ENCODE peak calls at places on chromosomes 1 and 21, in seven cellular contexts. One of them, this sample, is unnamed.

GRCh38 chr1:42312576-42313212 is 22.3 kb downstream of the FOXJ3 start:
- DNase-seq in K562: no peak
- DNase-seq in H1: no peak
- DNase-seq in SK-N-SH: no peak
- DNase-seq in HepG2: no peak
- DNase-seq in HCT116: no peak
- DNase-seq in GM12878: no peak
- DNase-seq in this sample: no peak

GRCh38 chr1:15919316-15919715 is 56.6 kb downstream of the ZBTB17 start:
- DNase-seq in HepG2: no peak
- DNase-seq in SK-N-SH: no peak
- DNase-seq in GM12878: peak
- DNase-seq in HCT116: no peak
- DNase-seq in K562: no peak
- DNase-seq in H1: no peak
- DNase-seq in this sample: no peak

GRCh38 chr21:45207839-45208626 is 79.7 kb downstream of the POFUT2 start:
- DNase-seq in H1: no peak
- DNase-seq in HCT116: no peak
- DNase-seq in GM12878: no peak
- DNase-seq in HepG2: no peak
- DNase-seq in K562: no peak
- DNase-seq in SK-N-SH: no peak
- DNase-seq in this sample: no peak

GRCh38 chr1:25694167-25694566 is 77.6 kb downstream of the MAN1C1 start:
- DNase-seq in HCT116: no peak
- DNase-seq in HepG2: no peak
- DNase-seq in GM12878: no peak
- DNase-seq in SK-N-SH: no peak
- DNase-seq in H1: no peak
- DNase-seq in K562: no peak
- DNase-seq in this sample: no peak

GRCh38 chr1:170162385-170163226 is 16.8 kb downstream of the NTMT2 start:
- DNase-seq in K562: no peak
- DNase-seq in SK-N-SH: no peak
- DNase-seq in HCT116: no peak
- DNase-seq in HepG2: peak
- DNase-seq in H1: no peak
- DNase-seq in GM12878: no peak
- DNase-seq in this sample: no peak

GRCh38 chr1:40630488-40631223 is 34.8 kb downstream of the RIMS3 start:
- DNase-seq in K562: peak
- DNase-seq in H1: no peak
- DNase-seq in GM12878: no peak
- DNase-seq in HepG2: peak
- DNase-seq in HCT116: peak
- DNase-seq in SK-N-SH: peak
- DNase-seq in this sample: peak

GRCh38 chr21:40568756-40569155 is 278.2 kb downstream of the DSCAM start:
- DNase-seq in GM12878: no peak
- DNase-seq in HCT116: no peak
- DNase-seq in H1: no peak
- DNase-seq in HepG2: no peak
- DNase-seq in SK-N-SH: no peak
- DNase-seq in K562: no peak
- DNase-seq in this sample: no peak

GRCh38 chr1:21232044-21232443 is 55.3 kb upstream of the EIF4G3 start:
- DNase-seq in H1: no peak
- DNase-seq in SK-N-SH: peak
- DNase-seq in HepG2: peak
- DNase-seq in K562: peak
- DNase-seq in HCT116: peak
- DNase-seq in GM12878: no peak
- DNase-seq in this sample: peak

GRCh38 chr1:40060351-40060750 is 19.8 kb downstream of the CAP1 start:
- DNase-seq in HCT116: no peak
- DNase-seq in SK-N-SH: no peak
- DNase-seq in GM12878: no peak
- DNase-seq in K562: no peak
- DNase-seq in H1: no peak
- DNase-seq in HepG2: no peak
- DNase-seq in this sample: no peak

DNA sequence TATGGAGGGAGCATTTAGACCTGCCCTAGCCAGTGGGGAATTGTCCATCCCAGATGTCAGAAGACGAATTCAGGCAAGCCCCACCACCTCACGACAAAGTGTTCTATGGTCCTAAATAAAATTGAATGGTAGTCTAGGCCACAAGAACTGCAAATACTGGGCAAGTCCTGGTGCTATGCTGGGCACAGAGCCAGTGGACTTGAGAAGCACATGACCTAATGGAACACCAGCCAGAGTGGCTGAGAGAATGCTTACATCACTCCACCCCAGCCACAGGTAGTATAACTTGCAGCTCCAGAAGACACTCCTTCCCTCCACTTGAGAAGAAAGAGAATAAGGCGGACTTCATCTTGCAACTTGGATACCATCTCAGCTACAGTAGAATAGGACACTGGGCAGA is 567.3 kb upstream of the CXADR start:
- DNase-seq in GM12878: no peak
- DNase-seq in H1: no peak
- DNase-seq in HepG2: no peak
- DNase-seq in K562: no peak
- DNase-seq in SK-N-SH: no peak
- DNase-seq in HCT116: no peak
- DNase-seq in this sample: peak
- TF ChIP-seq JUND in GM12878: no peak
- TF ChIP-seq JUND in H1: no peak
- TF ChIP-seq JUND in HepG2: no peak
- TF ChIP-seq JUND in K562: no peak
- TF ChIP-seq JUND in SK-N-SH: no peak
- TF ChIP-seq JUND in HCT116: no peak
- TF ChIP-seq JUND in this sample: no peak

GRCh38 chr1:32881291-32881690 is 5.0 kb upstream of the HPCA start:
- DNase-seq in H1: no peak
- DNase-seq in SK-N-SH: no peak
- DNase-seq in HepG2: no peak
- DNase-seq in K562: no peak
- DNase-seq in GM12878: no peak
- DNase-seq in HCT116: no peak
- DNase-seq in this sample: no peak
- TF ChIP-seq JUND in H1: no peak
- TF ChIP-seq JUND in SK-N-SH: no peak
- TF ChIP-seq JUND in HepG2: no peak
- TF ChIP-seq JUND in K562: no peak
- TF ChIP-seq JUND in GM12878: no peak
- TF ChIP-seq JUND in HCT116: no peak
- TF ChIP-seq JUND in this sample: no peak

GRCh38 chr1:232473900-232474299 is 156.0 kb downstream of the SIPA1L2 start:
- DNase-seq in SK-N-SH: no peak
- DNase-seq in GM12878: no peak
- DNase-seq in HepG2: no peak
- DNase-seq in HCT116: no peak
- DNase-seq in H1: no peak
- DNase-seq in K562: no peak
- DNase-seq in this sample: no peak

GRCh38 chr1:232476538-232476950 is 153.4 kb downstream of the SIPA1L2 start:
- DNase-seq in HepG2: no peak
- DNase-seq in H1: no peak
- DNase-seq in HCT116: no peak
- DNase-seq in SK-N-SH: no peak
- DNase-seq in GM12878: no peak
- DNase-seq in K562: no peak
- DNase-seq in this sample: no peak

GRCh38 chr1:232474821-232475220 is 155.1 kb downstream of the SIPA1L2 start:
- DNase-seq in HCT116: no peak
- DNase-seq in SK-N-SH: no peak
- DNase-seq in K562: no peak
- DNase-seq in HepG2: no peak
- DNase-seq in GM12878: no peak
- DNase-seq in H1: no peak
- DNase-seq in this sample: no peak

GRCh38 chr1:232481091-232481490 is 148.8 kb downstream of the SIPA1L2 start:
- DNase-seq in H1: no peak
- DNase-seq in SK-N-SH: no peak
- DNase-seq in HCT116: no peak
- DNase-seq in GM12878: no peak
- DNase-seq in K562: no peak
- DNase-seq in HepG2: no peak
- DNase-seq in this sample: no peak

GRCh38 chr1:232477728-232478127 is 152.2 kb downstream of the SIPA1L2 start:
- DNase-seq in HepG2: no peak
- DNase-seq in H1: no peak
- DNase-seq in SK-N-SH: no peak
- DNase-seq in HCT116: peak
- DNase-seq in GM12878: no peak
- DNase-seq in K562: no peak
- DNase-seq in this sample: no peak
- TF ChIP-seq JUND in HepG2: no peak
- TF ChIP-seq JUND in H1: no peak
- TF ChIP-seq JUND in SK-N-SH: peak
- TF ChIP-seq JUND in HCT116: peak
- TF ChIP-seq JUND in GM12878: no peak
- TF ChIP-seq JUND in K562: no peak
- TF ChIP-seq JUND in this sample: no peak

GRCh38 chr1:36085126-36085525 is 1.2 kb downstream of the TEKT2 start:
- DNase-seq in HepG2: no peak
- DNase-seq in GM12878: no peak
- DNase-seq in SK-N-SH: no peak
- DNase-seq in H1: no peak
- DNase-seq in HCT116: no peak
- DNase-seq in K562: no peak
- DNase-seq in this sample: no peak

GRCh38 chr1:36083219-36083618 is 675 bp upstream of the TEKT2 start:
- DNase-seq in SK-N-SH: no peak
- DNase-seq in K562: no peak
- DNase-seq in HCT116: no peak
- DNase-seq in GM12878: no peak
- DNase-seq in H1: no peak
- DNase-seq in HepG2: no peak
- DNase-seq in this sample: no peak

GRCh38 chr1:36081926-36082485 is 1.9 kb upstream of the TEKT2 start:
- DNase-seq in SK-N-SH: no peak
- DNase-seq in GM12878: no peak
- DNase-seq in K562: no peak
- DNase-seq in HepG2: no peak
- DNase-seq in H1: no peak
- DNase-seq in HCT116: no peak
- DNase-seq in this sample: no peak

GRCh38 chr1:36084502-36085115 is 715 bp downstream of the TEKT2 start:
- DNase-seq in HCT116: no peak
- DNase-seq in GM12878: no peak
- DNase-seq in K562: no peak
- DNase-seq in HepG2: no peak
- DNase-seq in H1: no peak
- DNase-seq in SK-N-SH: no peak
- DNase-seq in this sample: no peak

DNA sequence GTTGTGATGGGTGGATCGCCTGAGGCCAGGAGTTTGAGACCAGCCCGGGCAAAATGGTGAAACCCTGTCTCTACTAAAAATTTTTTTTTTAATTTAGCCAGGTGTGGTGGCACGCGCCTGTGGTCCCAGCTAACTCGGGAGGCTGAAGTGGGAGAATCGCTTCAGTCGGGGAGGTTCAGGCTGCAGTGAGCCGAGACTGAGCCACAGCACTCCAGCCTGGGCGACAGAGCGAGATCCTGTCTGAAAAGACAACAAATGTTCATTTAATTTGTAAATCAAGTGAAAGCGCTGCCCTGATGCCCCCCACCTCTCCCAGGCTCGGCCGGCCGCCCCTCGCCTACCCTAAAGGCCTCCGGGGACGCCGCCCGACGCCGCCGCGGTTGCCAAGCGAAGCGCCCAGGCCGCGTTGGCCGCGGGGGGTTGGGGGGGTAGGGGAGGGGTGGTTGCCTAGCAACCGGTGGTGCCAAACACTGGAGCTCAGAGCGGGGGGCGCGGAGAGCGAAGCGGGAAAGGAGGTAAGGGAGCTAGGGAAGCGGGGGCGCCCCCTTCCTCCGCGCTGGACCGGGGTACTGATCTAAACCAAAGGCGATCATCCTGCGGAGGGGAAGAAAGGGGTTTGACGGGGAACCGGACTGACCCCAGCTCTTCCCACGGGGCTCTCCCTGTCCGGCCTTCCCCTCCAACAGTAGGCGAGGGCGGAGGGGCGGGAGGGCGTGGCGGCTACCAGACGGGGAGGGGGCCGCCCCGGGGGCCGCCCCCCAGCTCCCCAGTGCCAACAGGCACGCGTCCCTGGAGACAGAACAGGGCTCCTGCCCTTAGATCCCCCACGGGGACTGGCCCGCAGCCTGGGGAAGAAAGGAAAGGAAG is at the start of gene TEKT2:
- DNase-seq in K562: no peak
- DNase-seq in GM12878: no peak
- DNase-seq in HepG2: no peak
- DNase-seq in SK-N-SH: peak
- DNase-seq in HCT116: no peak
- DNase-seq in H1: no peak
- DNase-seq in this sample: no peak
- TF ChIP-seq JUND in K562: no peak
- TF ChIP-seq JUND in GM12878: no peak
- TF ChIP-seq JUND in HepG2: no peak
- TF ChIP-seq JUND in SK-N-SH: no peak
- TF ChIP-seq JUND in HCT116: no peak
- TF ChIP-seq JUND in H1: no peak
- TF ChIP-seq JUND in this sample: no peak

DNA sequence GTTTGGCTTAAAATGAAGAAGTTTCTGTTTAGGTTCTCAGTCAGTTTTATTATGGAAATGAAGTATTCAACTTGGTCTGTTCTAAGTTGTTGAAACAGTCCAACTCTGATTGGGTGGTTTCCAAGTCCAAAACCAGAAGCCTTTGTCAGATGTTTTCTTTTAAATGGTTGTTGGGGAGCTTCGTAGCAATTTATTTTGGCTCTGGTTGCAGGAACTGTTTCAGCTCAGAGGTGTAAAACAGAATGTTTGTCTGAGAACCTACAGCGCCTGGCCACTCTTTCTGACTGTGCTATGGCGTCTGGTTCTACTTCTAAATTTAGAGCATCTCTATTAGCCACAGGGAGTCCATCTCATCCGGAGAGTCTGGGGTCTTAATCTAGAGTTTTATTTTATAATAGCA is 582.6 kb upstream of the TMPRSS15 start:
- DNase-seq in SK-N-SH: no peak
- DNase-seq in HCT116: no peak
- DNase-seq in H1: no peak
- DNase-seq in GM12878: no peak
- DNase-seq in K562: no peak
- DNase-seq in HepG2: no peak
- DNase-seq in this sample: no peak
- TF ChIP-seq JUND in SK-N-SH: no peak
- TF ChIP-seq JUND in HCT116: no peak
- TF ChIP-seq JUND in H1: no peak
- TF ChIP-seq JUND in GM12878: no peak
- TF ChIP-seq JUND in K562: no peak
- TF ChIP-seq JUND in HepG2: no peak
- TF ChIP-seq JUND in this sample: no peak

GRCh38 chr21:14452031-14452778 is 69.3 kb upstream of the HSPA13 start:
- DNase-seq in GM12878: no peak
- DNase-seq in HCT116: no peak
- DNase-seq in SK-N-SH: no peak
- DNase-seq in K562: peak
- DNase-seq in HepG2: no peak
- DNase-seq in H1: no peak
- DNase-seq in this sample: no peak
- TF ChIP-seq JUND in GM12878: no peak
- TF ChIP-seq JUND in HCT116: no peak
- TF ChIP-seq JUND in SK-N-SH: no peak
- TF ChIP-seq JUND in K562: peak
- TF ChIP-seq JUND in HepG2: no peak
- TF ChIP-seq JUND in H1: no peak
- TF ChIP-seq JUND in this sample: no peak

This sample was measured in T47D.